ENCODE peak calls at places on chromosomes 11 and 22, in six cellular contexts. One of them, this sample, is unnamed.

GRCh38 chr11:27158763-27159679 is 118.4 kb downstream of the BBOX1 start:
- DNase-seq in uterus: peak
- DNase-seq in NB4: peak
- DNase-seq in spleen: no peak
- DNase-seq in H54: peak
- DNase-seq in prostate gland: peak
- DNase-seq in this sample: peak

GRCh38 chr11:45920531-45921477 is 1.7 kb upstream of the LARGE2 start:
- DNase-seq in NB4: no peak
- DNase-seq in uterus: no peak
- DNase-seq in prostate gland: no peak
- DNase-seq in spleen: peak
- DNase-seq in H54: no peak
- DNase-seq in this sample: no peak

GRCh38 chr22:32897400-32897799 is 95.9 kb downstream of the TIMP3 start:
- DNase-seq in H54: no peak
- DNase-seq in prostate gland: no peak
- DNase-seq in NB4: no peak
- DNase-seq in spleen: no peak
- DNase-seq in uterus: no peak
- DNase-seq in this sample: no peak

GRCh38 chr11:57917632-57918031 is 106.0 kb upstream of the OR9Q1 start:
- DNase-seq in spleen: no peak
- DNase-seq in NB4: no peak
- DNase-seq in H54: no peak
- DNase-seq in uterus: no peak
- DNase-seq in prostate gland: no peak
- DNase-seq in this sample: no peak

GRCh38 chr22:28296452-28296851 is 377.4 kb upstream of the PITPNB start:
- DNase-seq in prostate gland: no peak
- DNase-seq in uterus: no peak
- DNase-seq in NB4: no peak
- DNase-seq in H54: no peak
- DNase-seq in spleen: no peak
- DNase-seq in this sample: no peak

GRCh38 chr11:23644443-23644842 is 784.2 kb upstream of the CCDC179 start:
- DNase-seq in prostate gland: no peak
- DNase-seq in uterus: no peak
- DNase-seq in spleen: no peak
- DNase-seq in NB4: no peak
- DNase-seq in H54: no peak
- DNase-seq in this sample: no peak

GRCh38 chr11:80987161-80987560 is 1546.3 kb upstream of the TENM4 start:
- DNase-seq in NB4: no peak
- DNase-seq in uterus: no peak
- DNase-seq in spleen: no peak
- DNase-seq in H54: no peak
- DNase-seq in prostate gland: no peak
- DNase-seq in this sample: no peak

GRCh38 chr11:10486161-10486840 is 31.2 kb downstream of the AMPD3 start:
- DNase-seq in uterus: no peak
- DNase-seq in prostate gland: no peak
- DNase-seq in spleen: no peak
- DNase-seq in H54: no peak
- DNase-seq in NB4: no peak
- DNase-seq in this sample: no peak

GRCh38 chr22:42943981-42944380 is 71.0 kb downstream of the PACSIN2 start:
- DNase-seq in spleen: no peak
- DNase-seq in prostate gland: no peak
- DNase-seq in uterus: no peak
- DNase-seq in NB4: no peak
- DNase-seq in H54: no peak
- DNase-seq in this sample: no peak

GRCh38 chr11:12174145-12175143 is 64.1 kb downstream of the MICAL2 start:
- DNase-seq in H54: no peak
- DNase-seq in spleen: no peak
- DNase-seq in NB4: peak
- DNase-seq in prostate gland: no peak
- DNase-seq in uterus: no peak
- DNase-seq in this sample: no peak

GRCh38 chr11:17683378-17684161 is 35.8 kb upstream of the MYOD1 start:
- DNase-seq in uterus: no peak
- DNase-seq in NB4: peak
- DNase-seq in spleen: no peak
- DNase-seq in H54: peak
- DNase-seq in prostate gland: no peak
- DNase-seq in this sample: no peak

GRCh38 chr11:35237860-35238715 is 99.1 kb downstream of the CD44 start:
- DNase-seq in prostate gland: no peak
- DNase-seq in uterus: no peak
- DNase-seq in H54: no peak
- DNase-seq in spleen: no peak
- DNase-seq in NB4: peak
- DNase-seq in this sample: peak

GRCh38 chr11:38302564-38302963 is 1704.5 kb upstream of the RAG2 start:
- DNase-seq in uterus: no peak
- DNase-seq in prostate gland: no peak
- DNase-seq in NB4: no peak
- DNase-seq in H54: no peak
- DNase-seq in spleen: no peak
- DNase-seq in this sample: no peak

GRCh38 chr22:41367039-41367679 is 14.6 kb upstream of the TEF start:
- DNase-seq in prostate gland: peak
- DNase-seq in H54: peak
- DNase-seq in uterus: peak
- DNase-seq in spleen: peak
- DNase-seq in NB4: peak
- DNase-seq in this sample: peak
- TF ChIP-seq POLR2A in prostate gland: peak
- TF ChIP-seq POLR2A in H54: no peak
- TF ChIP-seq POLR2A in uterus: no peak
- TF ChIP-seq POLR2A in spleen: no peak
- TF ChIP-seq POLR2A in NB4: no peak
- TF ChIP-seq POLR2A in this sample: peak

GRCh38 chr11:62775646-62776045 is 4.5 kb downstream of the TAF6L start:
- DNase-seq in prostate gland: no peak
- DNase-seq in H54: no peak
- DNase-seq in spleen: no peak
- DNase-seq in uterus: no peak
- DNase-seq in NB4: no peak
- DNase-seq in this sample: no peak

GRCh38 chr11:62774407-62774806 is 3.2 kb downstream of the TAF6L start:
- DNase-seq in NB4: no peak
- DNase-seq in uterus: no peak
- DNase-seq in prostate gland: no peak
- DNase-seq in H54: no peak
- DNase-seq in spleen: no peak
- DNase-seq in this sample: no peak

GRCh38 chr11:62770778-62771143 is 435 bp upstream of the TAF6L start:
- DNase-seq in prostate gland: no peak
- DNase-seq in uterus: peak
- DNase-seq in H54: no peak
- DNase-seq in spleen: peak
- DNase-seq in NB4: no peak
- DNase-seq in this sample: no peak

GRCh38 chr11:62771144-62772021 is at the start of gene TAF6L:
- DNase-seq in NB4: peak
- DNase-seq in H54: peak
- DNase-seq in prostate gland: peak
- DNase-seq in spleen: peak
- DNase-seq in uterus: peak
- DNase-seq in this sample: peak
- TF ChIP-seq POLR2A in NB4: peak
- TF ChIP-seq POLR2A in H54: peak
- TF ChIP-seq POLR2A in prostate gland: peak
- TF ChIP-seq POLR2A in spleen: no peak
- TF ChIP-seq POLR2A in uterus: no peak
- TF ChIP-seq POLR2A in this sample: peak

GRCh38 chr11:62621027-62621566 is 689 bp downstream of the B3GAT3 start:
- DNase-seq in prostate gland: no peak
- DNase-seq in H54: no peak
- DNase-seq in NB4: no peak
- DNase-seq in spleen: no peak
- DNase-seq in uterus: no peak
- DNase-seq in this sample: no peak

GRCh38 chr11:62622476-62622875 is 690 bp upstream of the B3GAT3 start:
- DNase-seq in NB4: no peak
- DNase-seq in H54: no peak
- DNase-seq in prostate gland: no peak
- DNase-seq in spleen: no peak
- DNase-seq in uterus: no peak
- DNase-seq in this sample: no peak

GRCh38 chr11:62627718-62628117 is 5.9 kb upstream of the B3GAT3 start:
- DNase-seq in uterus: no peak
- DNase-seq in spleen: no peak
- DNase-seq in NB4: peak
- DNase-seq in prostate gland: no peak
- DNase-seq in H54: no peak
- DNase-seq in this sample: no peak

DNA sequence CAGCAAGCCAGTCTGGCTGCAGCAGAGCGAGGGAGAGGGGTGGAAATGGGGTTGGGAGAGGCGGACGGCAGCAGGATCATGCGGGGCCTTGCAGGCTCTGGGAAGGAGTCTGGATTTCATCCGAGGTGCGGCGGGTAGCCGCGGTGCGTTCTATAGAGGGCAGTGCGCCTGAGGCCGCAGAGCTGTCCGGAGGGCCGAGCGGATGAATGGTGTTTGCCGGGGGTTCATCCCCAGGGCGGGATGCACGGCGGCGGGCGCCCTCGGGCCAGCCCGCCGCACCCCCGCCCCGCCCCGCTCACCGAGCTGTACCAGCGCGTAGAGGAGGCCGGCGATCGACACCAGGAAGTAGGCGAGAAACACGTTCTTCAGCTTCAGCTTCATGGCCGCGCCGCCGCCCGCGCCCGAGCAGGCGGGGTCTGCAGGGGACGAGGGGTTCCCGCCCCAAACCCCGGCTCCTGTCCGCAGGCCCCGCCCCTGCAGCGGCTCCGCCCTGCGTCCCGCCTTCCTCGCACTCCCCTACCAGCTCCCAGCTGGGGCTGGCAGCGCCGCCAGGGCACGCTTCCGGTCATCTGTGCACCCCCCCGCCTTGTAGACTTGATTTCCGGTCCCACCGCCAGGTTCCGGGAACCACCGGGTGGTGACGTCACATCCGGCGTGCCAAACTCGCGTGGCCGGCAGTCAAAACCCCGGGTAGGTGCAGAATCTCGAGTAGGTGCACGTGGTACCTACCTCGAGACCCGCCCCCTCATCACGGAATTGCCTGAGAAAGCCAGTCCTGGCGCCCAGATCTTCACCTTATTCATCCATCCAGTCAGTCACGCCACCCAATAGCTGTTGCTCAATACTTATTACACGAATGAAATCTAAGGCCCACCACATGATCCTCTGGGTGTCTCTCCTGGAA is at the start of gene B3GAT3:
- DNase-seq in uterus: peak
- DNase-seq in NB4: peak
- DNase-seq in prostate gland: peak
- DNase-seq in H54: peak
- DNase-seq in spleen: peak
- DNase-seq in this sample: peak
- TF ChIP-seq POLR2A in uterus: peak
- TF ChIP-seq POLR2A in NB4: peak
- TF ChIP-seq POLR2A in prostate gland: peak
- TF ChIP-seq POLR2A in H54: peak
- TF ChIP-seq POLR2A in spleen: no peak
- TF ChIP-seq POLR2A in this sample: peak

GRCh38 chr22:24156146-24156914 is 25.0 kb upstream of the SUSD2 start:
- DNase-seq in prostate gland: no peak
- DNase-seq in spleen: peak
- DNase-seq in H54: peak
- DNase-seq in uterus: no peak
- DNase-seq in NB4: peak
- DNase-seq in this sample: peak
- TF ChIP-seq POLR2A in prostate gland: no peak
- TF ChIP-seq POLR2A in spleen: no peak
- TF ChIP-seq POLR2A in H54: no peak
- TF ChIP-seq POLR2A in uterus: no peak
- TF ChIP-seq POLR2A in NB4: no peak
- TF ChIP-seq POLR2A in this sample: no peak

GRCh38 chr11:63767415-63768231 is 952 bp downstream of the ZFTA start:
- DNase-seq in spleen: no peak
- DNase-seq in uterus: peak
- DNase-seq in H54: peak
- DNase-seq in prostate gland: no peak
- DNase-seq in NB4: peak
- DNase-seq in this sample: peak
- TF ChIP-seq POLR2A in spleen: no peak
- TF ChIP-seq POLR2A in uterus: no peak
- TF ChIP-seq POLR2A in H54: no peak
- TF ChIP-seq POLR2A in prostate gland: no peak
- TF ChIP-seq POLR2A in NB4: no peak
- TF ChIP-seq POLR2A in this sample: peak